ENCODE peak calls at places on chromosome 10, in five cellular contexts. One of them, this sample, is unnamed.

GRCh38 chr10:44747593-44748172 is 163.5 kb upstream of the TMEM72 start:
- DNase-seq in left ventricle myocardium inferior: no peak
- DNase-seq in GM23248: no peak
- DNase-seq in psoas muscle: no peak
- DNase-seq in RWPE1: no peak
- DNase-seq in this sample: no peak

GRCh38 chr10:12484945-12485805 is 135.8 kb downstream of the CAMK1D start:
- DNase-seq in left ventricle myocardium inferior: peak
- DNase-seq in RWPE1: no peak
- DNase-seq in psoas muscle: no peak
- DNase-seq in GM23248: no peak
- DNase-seq in this sample: no peak

GRCh38 chr10:50514995-50515394 is 108.8 kb downstream of the SGMS1 start:
- DNase-seq in left ventricle myocardium inferior: no peak
- DNase-seq in GM23248: peak
- DNase-seq in psoas muscle: no peak
- DNase-seq in RWPE1: no peak
- DNase-seq in this sample: no peak

GRCh38 chr10:13483951-13484350 is 44.9 kb downstream of the BEND7 start:
- DNase-seq in GM23248: no peak
- DNase-seq in left ventricle myocardium inferior: no peak
- DNase-seq in RWPE1: no peak
- DNase-seq in psoas muscle: no peak
- DNase-seq in this sample: no peak

GRCh38 chr10:22856444-22857074 is 71.3 kb upstream of the ARMC3 start:
- DNase-seq in RWPE1: no peak
- DNase-seq in psoas muscle: no peak
- DNase-seq in GM23248: no peak
- DNase-seq in left ventricle myocardium inferior: no peak
- DNase-seq in this sample: no peak

GRCh38 chr10:72308320-72308987 is 34.7 kb downstream of the DDIT4 start:
- DNase-seq in RWPE1: no peak
- DNase-seq in left ventricle myocardium inferior: no peak
- DNase-seq in psoas muscle: peak
- DNase-seq in GM23248: peak
- DNase-seq in this sample: no peak

GRCh38 chr10:114845978-114846693 is 24.6 kb downstream of the FHIP2A start:
- DNase-seq in RWPE1: no peak
- DNase-seq in psoas muscle: no peak
- DNase-seq in left ventricle myocardium inferior: no peak
- DNase-seq in GM23248: no peak
- DNase-seq in this sample: no peak

GRCh38 chr10:77160679-77161078 is 476.9 kb downstream of the KCNMA1 start:
- DNase-seq in GM23248: peak
- DNase-seq in RWPE1: peak
- DNase-seq in psoas muscle: no peak
- DNase-seq in left ventricle myocardium inferior: no peak
- DNase-seq in this sample: no peak

GRCh38 chr10:33396279-33396678 is 61.8 kb upstream of the NRP1 start:
- DNase-seq in psoas muscle: no peak
- DNase-seq in GM23248: no peak
- DNase-seq in RWPE1: no peak
- DNase-seq in left ventricle myocardium inferior: no peak
- DNase-seq in this sample: no peak

GRCh38 chr10:104193787-104194186 is 38.4 kb downstream of the CFAP43 start:
- DNase-seq in GM23248: no peak
- DNase-seq in RWPE1: no peak
- DNase-seq in left ventricle myocardium inferior: no peak
- DNase-seq in psoas muscle: no peak
- DNase-seq in this sample: no peak

GRCh38 chr10:70174058-70174741 is 3.9 kb upstream of the SAR1A start:
- DNase-seq in RWPE1: no peak
- DNase-seq in GM23248: no peak
- DNase-seq in left ventricle myocardium inferior: no peak
- DNase-seq in psoas muscle: no peak
- DNase-seq in this sample: no peak

GRCh38 chr10:127787873-127788272 is 50.9 kb downstream of the FOXI2 start:
- DNase-seq in GM23248: no peak
- DNase-seq in left ventricle myocardium inferior: no peak
- DNase-seq in RWPE1: no peak
- DNase-seq in psoas muscle: no peak
- DNase-seq in this sample: no peak

GRCh38 chr10:77012811-77013500 is 624.7 kb downstream of the KCNMA1 start:
- DNase-seq in left ventricle myocardium inferior: no peak
- DNase-seq in psoas muscle: peak
- DNase-seq in RWPE1: no peak
- DNase-seq in GM23248: no peak
- DNase-seq in this sample: no peak

GRCh38 chr10:87674963-87675362 is 15.3 kb downstream of the PAPSS2 start:
- DNase-seq in RWPE1: no peak
- DNase-seq in GM23248: peak
- DNase-seq in psoas muscle: no peak
- DNase-seq in left ventricle myocardium inferior: no peak
- DNase-seq in this sample: no peak

GRCh38 chr10:131431541-131431940 is 120.0 kb upstream of the TCERG1L start:
- DNase-seq in RWPE1: no peak
- DNase-seq in left ventricle myocardium inferior: no peak
- DNase-seq in psoas muscle: no peak
- DNase-seq in GM23248: no peak
- DNase-seq in this sample: peak

GRCh38 chr10:132055616-132056015 is 10.1 kb upstream of the JAKMIP3 start:
- DNase-seq in left ventricle myocardium inferior: no peak
- DNase-seq in psoas muscle: no peak
- DNase-seq in RWPE1: no peak
- DNase-seq in GM23248: no peak
- DNase-seq in this sample: no peak

DNA sequence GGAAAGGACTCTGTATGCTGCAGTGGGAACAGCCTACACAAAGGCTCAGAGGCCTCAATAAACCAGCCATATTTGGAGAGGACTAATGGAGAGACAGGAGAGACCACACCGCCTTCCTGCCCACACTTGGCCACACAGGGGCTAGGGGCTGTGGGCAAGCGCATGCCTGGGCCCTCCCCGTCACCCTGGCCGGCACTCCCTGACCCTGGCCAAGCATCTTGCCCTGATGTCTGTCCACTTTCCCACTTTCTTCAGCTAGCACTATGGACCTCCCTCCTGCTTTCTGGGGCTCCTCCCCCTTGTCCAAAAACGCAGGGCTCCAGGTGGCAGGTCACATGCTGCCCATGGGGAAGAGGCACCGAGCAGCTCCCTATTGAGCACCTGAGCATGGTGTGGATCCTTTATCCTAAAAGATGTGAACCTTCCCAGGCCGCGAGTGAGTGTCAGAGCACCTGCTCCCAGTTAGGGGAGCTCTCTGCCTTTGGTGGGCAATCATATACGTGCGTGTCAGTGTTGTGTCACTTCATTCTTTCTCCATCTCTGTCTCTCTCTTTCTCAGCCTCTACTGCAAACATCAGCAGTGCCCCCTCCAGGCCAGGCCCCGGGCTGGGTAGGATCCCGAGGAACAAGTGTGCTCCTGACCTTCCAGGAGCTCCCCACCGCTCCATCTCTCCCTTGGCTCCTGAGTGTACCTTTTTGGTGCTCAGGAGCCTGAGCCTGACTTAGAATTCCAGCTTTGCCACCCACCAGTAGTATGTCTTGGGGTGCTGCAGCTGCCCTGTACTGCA is 74.0 kb downstream of the ZMIZ1 start:
- DNase-seq in left ventricle myocardium inferior: no peak
- DNase-seq in GM23248: no peak
- DNase-seq in psoas muscle: no peak
- DNase-seq in RWPE1: no peak
- DNase-seq in this sample: no peak
- H3K27ac ChIP-seq in left ventricle myocardium inferior: peak
- H3K27ac ChIP-seq in GM23248: peak
- H3K27ac ChIP-seq in psoas muscle: peak
- H3K27ac ChIP-seq in RWPE1: peak
- H3K27ac ChIP-seq in this sample: peak

GRCh38 chr10:78747366-78747955 is 321.3 kb upstream of the ZMIZ1 start:
- DNase-seq in GM23248: no peak
- DNase-seq in psoas muscle: no peak
- DNase-seq in left ventricle myocardium inferior: no peak
- DNase-seq in RWPE1: no peak
- DNase-seq in this sample: no peak
- H3K27ac ChIP-seq in GM23248: no peak
- H3K27ac ChIP-seq in psoas muscle: no peak
- H3K27ac ChIP-seq in left ventricle myocardium inferior: peak
- H3K27ac ChIP-seq in RWPE1: no peak
- H3K27ac ChIP-seq in this sample: no peak

DNA sequence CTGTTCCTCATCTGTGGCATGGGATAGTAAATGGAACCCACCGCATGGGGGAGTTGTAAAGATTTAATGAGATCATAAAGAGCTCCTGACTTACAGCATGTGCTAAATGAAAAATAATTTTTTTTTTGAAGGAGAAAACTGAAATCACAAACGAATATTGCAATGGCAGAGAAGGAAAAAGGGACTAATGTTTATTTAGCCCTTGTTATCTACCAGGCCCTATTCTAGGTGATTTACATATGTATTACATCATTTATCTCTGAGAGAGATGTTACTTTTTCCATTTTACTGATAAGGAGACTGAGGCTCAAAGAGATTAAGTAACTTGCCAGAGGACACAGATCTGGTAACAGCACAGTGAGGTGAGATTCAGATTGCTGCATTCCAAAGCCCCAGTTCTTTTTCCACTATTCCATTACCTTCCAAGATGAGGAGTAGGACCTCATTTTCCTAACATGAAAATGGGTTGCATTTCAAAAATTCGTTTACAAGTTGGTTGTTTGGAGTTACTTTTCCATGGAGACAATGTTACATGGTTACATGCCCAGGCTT is 28.6 kb downstream of the VCL start:
- DNase-seq in GM23248: no peak
- DNase-seq in psoas muscle: no peak
- DNase-seq in left ventricle myocardium inferior: no peak
- DNase-seq in RWPE1: no peak
- DNase-seq in this sample: no peak
- H3K27ac ChIP-seq in GM23248: peak
- H3K27ac ChIP-seq in psoas muscle: peak
- H3K27ac ChIP-seq in left ventricle myocardium inferior: no peak
- H3K27ac ChIP-seq in RWPE1: no peak
- H3K27ac ChIP-seq in this sample: no peak

DNA sequence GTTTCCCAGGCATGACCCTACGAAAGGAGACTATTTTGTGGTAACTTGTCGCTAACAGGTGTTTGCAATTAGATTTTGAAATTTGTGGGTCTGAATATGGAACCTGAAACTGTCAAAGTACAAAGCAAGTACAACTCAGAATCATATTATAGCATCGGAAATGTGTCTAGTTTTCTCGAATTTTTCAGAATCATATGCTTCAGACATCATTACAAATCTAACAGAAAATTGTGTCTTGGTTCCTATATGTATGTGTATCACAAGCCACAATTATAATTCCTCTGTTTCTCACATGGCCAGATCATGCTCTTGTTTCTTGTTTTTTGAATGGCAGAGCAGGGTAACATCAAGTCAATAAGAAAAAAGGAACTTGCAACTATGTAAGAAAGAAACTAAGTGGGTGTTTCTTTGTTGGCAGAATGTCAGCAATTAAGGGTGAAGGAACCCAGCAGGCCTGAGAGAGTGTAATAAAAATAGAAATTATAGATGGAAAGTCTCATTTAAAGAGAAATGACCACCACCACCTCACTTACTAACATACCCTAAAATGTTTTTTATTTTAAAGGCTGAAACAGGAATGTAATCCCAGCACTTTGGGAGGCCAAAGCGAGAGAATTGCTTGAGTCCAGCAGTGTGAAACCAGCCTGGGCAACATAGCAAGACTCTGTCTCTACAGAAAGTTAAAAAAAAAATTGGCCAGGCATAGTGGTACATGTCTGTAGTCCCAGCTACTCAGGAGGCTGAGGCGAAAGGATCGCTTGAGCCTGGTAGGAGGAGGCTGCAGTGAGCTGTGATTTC is 51.3 kb downstream of the PRTFDC1 start:
- DNase-seq in RWPE1: no peak
- DNase-seq in left ventricle myocardium inferior: no peak
- DNase-seq in psoas muscle: no peak
- DNase-seq in GM23248: no peak
- DNase-seq in this sample: no peak
- H3K27ac ChIP-seq in RWPE1: peak
- H3K27ac ChIP-seq in left ventricle myocardium inferior: peak
- H3K27ac ChIP-seq in psoas muscle: no peak
- H3K27ac ChIP-seq in GM23248: peak
- H3K27ac ChIP-seq in this sample: peak

GRCh38 chr10:117275121-117275520 is 34.2 kb downstream of the SLC18A2 start:
- DNase-seq in GM23248: no peak
- DNase-seq in psoas muscle: no peak
- DNase-seq in RWPE1: no peak
- DNase-seq in left ventricle myocardium inferior: no peak
- DNase-seq in this sample: no peak
- H3K27ac ChIP-seq in GM23248: no peak
- H3K27ac ChIP-seq in psoas muscle: no peak
- H3K27ac ChIP-seq in RWPE1: no peak
- H3K27ac ChIP-seq in left ventricle myocardium inferior: no peak
- H3K27ac ChIP-seq in this sample: no peak

DNA sequence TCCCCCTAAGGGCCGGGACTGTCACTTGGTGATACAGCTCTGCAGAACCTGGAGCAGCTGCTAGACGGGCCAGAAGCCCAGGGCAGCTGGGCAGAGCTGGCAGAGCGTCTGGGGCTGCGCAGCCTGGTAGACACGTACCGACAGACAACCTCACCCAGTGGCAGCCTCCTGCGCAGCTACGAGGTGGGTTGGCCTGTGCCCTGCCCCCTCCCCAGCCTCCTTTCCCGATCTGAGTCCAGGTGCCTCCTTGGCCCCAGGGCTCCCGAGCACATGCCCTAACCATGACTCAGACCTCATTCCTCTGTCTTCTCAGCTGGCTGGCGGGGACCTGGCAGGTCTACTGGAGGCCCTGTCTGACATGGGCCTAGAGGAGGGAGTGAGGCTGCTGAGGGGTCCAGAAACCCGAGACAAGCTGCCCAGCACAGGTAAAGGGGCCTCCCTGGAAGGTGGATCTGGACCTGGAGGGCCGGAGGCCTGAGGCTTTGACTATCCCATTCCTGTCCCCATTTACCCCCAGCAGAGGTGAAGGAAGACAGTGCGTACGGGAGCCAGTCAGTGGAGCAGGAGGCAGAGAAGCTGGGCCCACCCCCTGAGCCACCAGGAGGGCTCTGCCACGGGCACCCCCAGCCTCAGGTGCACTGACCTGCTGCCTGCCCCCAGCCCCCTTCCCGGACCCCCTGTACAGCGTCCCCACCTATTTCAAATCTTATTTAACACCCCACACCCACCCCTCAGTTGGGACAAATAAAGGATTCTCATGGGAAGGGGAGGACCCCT is 6.4 kb downstream of the NFKB2 start:
- DNase-seq in RWPE1: peak
- DNase-seq in GM23248: peak
- DNase-seq in psoas muscle: no peak
- DNase-seq in left ventricle myocardium inferior: no peak
- DNase-seq in this sample: peak
- H3K27ac ChIP-seq in RWPE1: peak
- H3K27ac ChIP-seq in GM23248: no peak
- H3K27ac ChIP-seq in psoas muscle: no peak
- H3K27ac ChIP-seq in left ventricle myocardium inferior: no peak
- H3K27ac ChIP-seq in this sample: no peak